ENCODE peak calls at places on chromosome 16, in six cellular contexts. One of them, this sample, is unnamed.

GRCh38 chr16:878071-878784 is 77.7 kb upstream of the GNG13 start:
- DNase-seq in iris pigment epithelial cell: no peak
- DNase-seq in amniotic stem cell: no peak
- DNase-seq in HT1080: peak
- DNase-seq in COR-L47: peak
- DNase-seq in mucosa of gallbladder: no peak
- DNase-seq in this sample: no peak

GRCh38 chr16:31141489-31142108 is 6.1 kb upstream of the PRSS8 start:
- DNase-seq in amniotic stem cell: peak
- DNase-seq in iris pigment epithelial cell: no peak
- DNase-seq in COR-L47: no peak
- DNase-seq in mucosa of gallbladder: peak
- DNase-seq in HT1080: no peak
- DNase-seq in this sample: peak

GRCh38 chr16:57592591-57593003 is 35.8 kb upstream of the ADGRG1 start:
- DNase-seq in HT1080: no peak
- DNase-seq in mucosa of gallbladder: peak
- DNase-seq in COR-L47: no peak
- DNase-seq in iris pigment epithelial cell: no peak
- DNase-seq in amniotic stem cell: no peak
- DNase-seq in this sample: no peak

GRCh38 chr16:89166696-89167424 is 4.7 kb upstream of the CDH15 start:
- DNase-seq in HT1080: no peak
- DNase-seq in COR-L47: no peak
- DNase-seq in mucosa of gallbladder: no peak
- DNase-seq in amniotic stem cell: no peak
- DNase-seq in iris pigment epithelial cell: no peak
- DNase-seq in this sample: no peak

GRCh38 chr16:55703003-55704001 is 47.5 kb downstream of the SLC6A2 start:
- DNase-seq in amniotic stem cell: peak
- DNase-seq in iris pigment epithelial cell: peak
- DNase-seq in mucosa of gallbladder: peak
- DNase-seq in HT1080: peak
- DNase-seq in COR-L47: peak
- DNase-seq in this sample: peak

GRCh38 chr16:88784074-88784855 is 755 bp downstream of the PIEZO1 start:
- DNase-seq in iris pigment epithelial cell: peak
- DNase-seq in amniotic stem cell: peak
- DNase-seq in COR-L47: no peak
- DNase-seq in mucosa of gallbladder: peak
- DNase-seq in HT1080: peak
- DNase-seq in this sample: peak

GRCh38 chr16:77276686-77277085 is 77.5 kb downstream of the SYCE1L start:
- DNase-seq in HT1080: no peak
- DNase-seq in COR-L47: no peak
- DNase-seq in iris pigment epithelial cell: no peak
- DNase-seq in mucosa of gallbladder: no peak
- DNase-seq in amniotic stem cell: no peak
- DNase-seq in this sample: peak

GRCh38 chr16:4660454-4661007 is 32.8 kb upstream of the NUDT16L1 start:
- DNase-seq in mucosa of gallbladder: peak
- DNase-seq in COR-L47: peak
- DNase-seq in amniotic stem cell: peak
- DNase-seq in HT1080: peak
- DNase-seq in iris pigment epithelial cell: peak
- DNase-seq in this sample: peak

GRCh38 chr16:51408357-51408756 is 257.3 kb upstream of the SALL1 start:
- DNase-seq in iris pigment epithelial cell: peak
- DNase-seq in COR-L47: no peak
- DNase-seq in amniotic stem cell: no peak
- DNase-seq in mucosa of gallbladder: peak
- DNase-seq in HT1080: peak
- DNase-seq in this sample: peak

This sample was measured in epithelial cell of esophagus.